ENCODE peak calls at places on chromosomes 16 and 17, in five cellular contexts. W is Kasumi-1, Z is NCI-H1105, B is islet precursor cell, O is progenitor cell of endocrine pancreas. F is an unnamed sample.

GRCh38 chr17:72359811-72360210 is 239.0 kb downstream of the SOX9 start:
- DNase-seq in W (no peak), Z (no peak), B (no peak), O (no peak), F (no peak)

GRCh38 chr16:28867241-28867640 is 3.6 kb downstream of the SH2B1 start:
- DNase-seq in W (no peak), Z (no peak), B (no peak), O (no peak), F (no peak)

GRCh38 chr17:30530346-30531025 is 53.3 kb downstream of the GOSR1 start:
- DNase-seq in W (no peak), Z (no peak), B (peak; percentile 54), O (no peak), F (no peak)

GRCh38 chr16:88373211-88373610 is 9.5 kb upstream of the ZNF469 start:
- DNase-seq in W (no peak), Z (no peak), B (no peak), O (no peak), F (no peak)

GRCh38 chr16:16008666-16009065 is 59.2 kb downstream of the ABCC1 start:
- DNase-seq in W (no peak), Z (no peak), B (no peak), O (no peak), F (no peak)

GRCh38 chr17:77311371-77311981 is 170.7 kb downstream of the SEC14L1 start:
- DNase-seq in W (no peak), Z (no peak), B (peak; percentile 48), O (no peak), F (no peak)

GRCh38 chr17:2207815-2208515 is 95.6 kb downstream of the SMG6 start:
- DNase-seq in W (no peak), Z (no peak), B (no peak), O (no peak), F (no peak)

GRCh38 chr17:58568050-58568830 is 53.8 kb upstream of the MTMR4 start:
- DNase-seq in W (peak; percentile 14), Z (no peak), B (no peak), O (no peak), F (no peak)

GRCh38 chr17:36024440-36024839 is 6.7 kb upstream of the CCL23 start:
- DNase-seq in W (no peak), Z (no peak), B (no peak), O (no peak), F (no peak)

GRCh38 chr16:31094424-31095120 is at the start of gene VKORC1:
- DNase-seq in W (peak; percentile 86), Z (peak; percentile 95), B (peak; percentile 99), O (peak; percentile 85), F (peak; percentile 95)

GRCh38 chr17:74011963-74012362 is 191.5 kb upstream of the RPL38 start:
- DNase-seq in W (no peak), Z (peak; percentile 88), B (no peak), O (no peak), F (no peak)

GRCh38 chr17:46774108-46774737 is 44.3 kb downstream of the WNT3 start:
- DNase-seq in W (no peak), Z (no peak), B (no peak), O (no peak), F (no peak)

GRCh38 chr17:67993153-67993997 is 2.9 kb downstream of the C17orf58 start:
- DNase-seq in W (peak; percentile 80), Z (peak; percentile 81), B (peak; percentile 92), O (peak; percentile 72), F (peak; percentile 82)

GRCh38 chr17:78255029-78255656 is 23.7 kb downstream of the TMEM235 start:
- DNase-seq in W (no peak), Z (no peak), B (no peak), O (no peak), F (no peak)

GRCh38 chr17:69388791-69389442 is 25.6 kb upstream of the MAP2K6 start:
- DNase-seq in W (no peak), Z (no peak), B (no peak), O (no peak), F (no peak)

GRCh38 chr16:54493076-54493475 is 206.5 kb upstream of the IRX3 start:
- DNase-seq in W (no peak), Z (no peak), B (no peak), O (no peak), F (no peak)

GRCh38 chr16:57485916-57486857 is at the start of gene DOK4:
- DNase-seq in W (peak; percentile 48), Z (peak; percentile 24), B (peak; percentile 81), O (peak; percentile 75), F (peak; percentile 89)

F was measured in HuH-7.